ENCODE peak calls at places on chromosomes 11 and 22, in five cellular contexts. G is cardiac fibroblast, Z is fibroblast of mammary gland, N is endodermal cell, O is neural progenitor cell. M is an unnamed sample.

GRCh38 chr11:76880314-76880713 is 19.6 kb downstream of the ACER3 start:
- DNase-seq in Z (peak; percentile 12), G (no peak), O (no peak), N (no peak), M (no peak)

GRCh38 chr11:35605691-35606090 is 12.6 kb upstream of the FJX1 start:
- DNase-seq in Z (peak; percentile 90), G (no peak), N (no peak), O (peak; percentile 23), M (no peak)

GRCh38 chr11:65555693-65556231 is 2.4 kb downstream of the LTBP3 start:
- DNase-seq in Z (peak; percentile 93), O (no peak), G (peak; percentile 83), N (no peak), M (no peak)

GRCh38 chr11:116310215-116310614 is 462.6 kb downstream of the BUD13 start:
- DNase-seq in N (no peak), O (peak; percentile 17), Z (no peak), G (no peak), M (no peak)

GRCh38 chr11:15705886-15706285 is 591.2 kb downstream of the INSC start:
- DNase-seq in O (no peak), G (no peak), N (no peak), Z (no peak), M (no peak)

GRCh38 chr11:47236482-47236881 is 12.1 kb downstream of the ACP2 start:
- DNase-seq in G (peak; percentile 56), O (no peak), Z (peak; percentile 76), N (no peak), M (peak; percentile 37)

GRCh38 chr22:50599816-50600454 is 658 bp upstream of the MAPK8IP2 start:
- DNase-seq in Z (no peak), O (peak; percentile 88), G (peak; percentile 29), N (peak; percentile 91), M (no peak)

GRCh38 chr22:46224771-46225290 is 25.3 kb downstream of the CDPF1 start:
- DNase-seq in N (no peak), Z (no peak), G (no peak), O (no peak), M (no peak)

GRCh38 chr11:58958500-58958899 is 19.2 kb downstream of the GLYATL1 start:
- DNase-seq in O (peak; percentile 49), N (peak; percentile 75), G (peak; percentile 3), Z (peak; percentile 13), M (peak; percentile 18)

GRCh38 chr11:84465040-84465439 is 1162.1 kb downstream of the DLG2 start:
- DNase-seq in N (no peak), G (peak; percentile 13), O (no peak), Z (peak; percentile 18), M (no peak)

GRCh38 chr11:123304828-123305530 is 109.9 kb upstream of the CLMP start:
- DNase-seq in G (no peak), Z (no peak), O (peak; percentile 36), N (peak; percentile 75), M (no peak)
- TF ChIP-seq CTCF in G (peak; percentile 4), Z (no peak), O (peak; percentile 37), N (peak; percentile 73), M (no peak)

GRCh38 chr22:23241562-23242472 is 61.5 kb downstream of the BCR start:
- DNase-seq in Z (no peak), O (no peak), N (no peak), G (no peak), M (no peak)
- H3K4me3 ChIP-seq in Z (no peak overlapping the region), O (peak overlapping the region; percentile 42), N (peak overlapping the region; percentile 52), G (no peak overlapping the region), M (no peak overlapping the region)

DNA sequence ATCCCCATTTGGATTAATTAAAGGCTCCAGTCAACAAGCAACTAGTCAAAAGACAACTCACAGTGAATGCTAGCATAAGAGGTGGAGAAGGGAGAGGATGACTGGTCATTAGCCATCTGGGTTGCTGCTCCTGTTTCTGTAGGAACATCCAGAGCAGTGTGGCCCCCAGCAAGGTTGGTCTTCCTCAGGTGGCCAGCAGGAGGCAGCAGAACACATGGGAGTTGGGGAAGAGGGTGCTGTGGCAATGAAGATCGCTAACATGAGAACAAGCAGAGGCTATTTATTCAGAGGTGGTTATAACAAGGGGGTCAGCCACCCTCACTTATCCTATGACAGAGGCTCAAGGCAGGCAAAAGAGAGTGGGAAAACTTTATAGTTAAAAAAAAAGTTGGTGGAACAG is 21.3 kb downstream of the IZUMO1R start:
- DNase-seq in O (peak; percentile 73), G (peak; percentile 59), Z (peak; percentile 56), N (peak; percentile 97), M (peak; percentile 78)
- TF ChIP-seq CTCF in O (peak; percentile 77), G (peak; percentile 64), Z (peak; percentile 65), N (peak; percentile 93), M (peak; percentile 86)

DNA sequence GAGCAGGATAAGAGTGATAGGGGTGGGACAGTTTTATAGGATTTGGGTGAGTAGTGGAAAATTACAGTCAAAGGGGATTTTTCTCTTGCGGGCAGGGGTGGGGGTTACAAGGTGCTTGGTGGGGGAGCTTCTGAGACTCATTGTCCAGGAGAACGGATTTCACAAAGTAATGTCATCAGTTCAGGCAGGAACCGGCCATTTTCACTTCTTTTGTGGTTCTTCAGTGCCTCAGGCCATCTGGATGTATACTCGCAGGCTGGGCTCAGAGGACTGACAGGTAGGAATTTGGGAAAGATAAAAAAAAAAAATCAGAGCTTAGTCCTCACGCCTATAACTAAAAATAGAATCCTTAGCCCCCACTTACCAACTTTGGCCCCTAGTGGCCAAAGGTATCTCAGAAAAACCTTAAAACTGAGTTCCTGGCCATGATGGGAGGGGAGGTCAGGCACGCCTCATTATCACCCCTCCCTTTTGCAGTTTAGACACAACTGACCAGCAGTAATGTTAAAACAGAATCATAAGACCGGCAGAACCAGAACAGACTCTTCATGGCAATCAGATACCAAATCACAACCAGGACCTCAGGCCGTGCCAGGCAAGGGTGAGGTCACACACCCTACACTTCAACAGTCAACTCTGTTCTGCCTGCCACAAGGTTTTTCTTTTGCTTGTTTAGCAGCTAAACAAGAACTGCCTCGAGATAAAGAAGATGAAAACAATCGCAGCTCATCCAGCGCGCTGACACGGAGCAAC is 8.9 kb upstream of the APOBEC3G start:
- DNase-seq in G (no peak), O (no peak), Z (no peak), N (no peak), M (no peak)
- H3K4me3 ChIP-seq in G (no peak overlapping the region), O (no peak overlapping the region), Z (no peak overlapping the region), N (no peak overlapping the region), M (no peak overlapping the region)

DNA sequence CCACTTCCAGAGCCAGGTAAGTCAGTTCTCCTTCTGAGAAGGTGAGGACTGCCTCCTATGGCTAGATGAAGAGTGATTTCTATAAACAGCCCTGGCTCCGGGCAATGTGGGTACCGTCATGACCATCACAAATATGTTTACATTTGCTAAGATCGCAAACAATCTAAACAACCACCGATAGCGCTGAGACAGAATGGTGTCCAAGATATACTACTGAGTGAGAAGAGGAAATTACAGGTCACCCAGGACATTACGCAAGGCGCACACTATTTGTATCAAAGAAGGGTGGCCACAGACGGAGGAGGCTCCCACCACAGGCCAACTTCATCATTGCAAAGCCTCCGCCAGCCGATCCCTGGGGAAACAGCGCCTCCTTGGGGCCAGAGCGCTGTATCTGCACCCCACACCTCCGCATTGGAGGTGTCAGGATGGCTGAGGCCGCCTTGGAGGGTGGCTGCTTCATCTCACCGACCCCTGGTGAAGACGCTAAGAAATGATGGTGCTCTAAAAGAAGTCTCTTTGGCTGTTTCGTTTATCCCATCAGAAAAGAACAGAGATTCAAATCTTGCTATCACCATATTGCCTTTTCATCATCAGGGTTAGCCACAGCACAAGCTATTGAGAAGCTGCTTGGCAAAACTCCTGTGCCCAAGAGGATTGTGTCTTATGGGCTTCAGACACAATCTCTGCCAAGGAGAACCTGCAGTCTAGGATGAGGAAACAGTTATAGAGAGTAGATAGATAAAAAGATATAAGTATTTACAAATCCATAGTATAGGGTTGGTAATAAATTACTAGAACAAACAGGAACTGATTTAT is 12.3 kb upstream of the ASRGL1 start:
- DNase-seq in Z (peak; percentile 54), N (peak; percentile 95), O (peak; percentile 84), G (peak; percentile 76), M (peak; percentile 69)
- TF ChIP-seq CTCF in Z (peak; percentile 72), N (peak; percentile 98), O (peak; percentile 91), G (peak; percentile 96), M (peak; percentile 95)

GRCh38 chr11:119018074-119018938 is at the start of the genes RPS25 and TRAPPC4:
- DNase-seq in Z (peak; percentile 95), O (peak; percentile 96), G (peak; percentile 96), N (peak; percentile 97), M (peak; percentile 94)

GRCh38 chr11:119015054-119015611 is 3.0 kb downstream of the RPS25 start:
- DNase-seq in O (peak; percentile 19), G (no peak), N (peak; percentile 48), Z (no peak), M (no peak)

GRCh38 chr11:119019996-119020395 is 1.4 kb downstream of the TRAPPC4 start:
- DNase-seq in O (no peak), Z (no peak), N (no peak), G (no peak), M (no peak)

GRCh38 chr11:119014209-119014924 is 3.8 kb downstream of the RPS25 start:
- DNase-seq in O (no peak), N (no peak), G (no peak), Z (no peak), M (no peak)

GRCh38 chr11:119016216-119017009 is 1.7 kb downstream of the RPS25 start:
- DNase-seq in G (no peak), N (no peak), Z (no peak), O (no peak), M (no peak)
- H3K4me3 ChIP-seq in G (no peak overlapping the region), N (peak overlapping the region; percentile 99), Z (peak overlapping the region; percentile 98), O (peak overlapping the region; percentile 91), M (no peak overlapping the region)

DNA sequence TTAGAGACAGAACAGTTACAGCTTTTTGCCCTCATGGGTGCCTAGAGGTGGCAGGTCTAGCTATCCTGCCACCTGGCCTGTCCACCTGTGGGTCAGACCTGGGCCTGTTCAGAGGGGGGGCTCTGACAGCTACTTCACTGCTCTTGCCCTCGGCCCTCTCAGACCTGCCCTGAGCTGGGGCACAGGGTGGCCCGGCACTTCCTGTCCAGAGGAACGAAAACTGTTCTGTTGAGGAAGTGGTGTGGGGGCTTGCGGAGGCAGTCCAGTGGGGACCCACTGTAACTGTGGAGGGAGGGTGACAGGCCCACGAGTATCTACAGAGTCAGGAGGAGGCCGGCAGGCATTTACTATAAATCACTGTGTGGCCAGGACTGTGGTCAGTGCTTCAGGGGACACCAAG is 16.2 kb downstream of the TESMIN start:
- DNase-seq in N (peak; percentile 10), O (no peak), Z (no peak), G (no peak), M (no peak)
- TF ChIP-seq CTCF in N (no peak), O (no peak), Z (no peak), G (no peak), M (no peak)

DNA sequence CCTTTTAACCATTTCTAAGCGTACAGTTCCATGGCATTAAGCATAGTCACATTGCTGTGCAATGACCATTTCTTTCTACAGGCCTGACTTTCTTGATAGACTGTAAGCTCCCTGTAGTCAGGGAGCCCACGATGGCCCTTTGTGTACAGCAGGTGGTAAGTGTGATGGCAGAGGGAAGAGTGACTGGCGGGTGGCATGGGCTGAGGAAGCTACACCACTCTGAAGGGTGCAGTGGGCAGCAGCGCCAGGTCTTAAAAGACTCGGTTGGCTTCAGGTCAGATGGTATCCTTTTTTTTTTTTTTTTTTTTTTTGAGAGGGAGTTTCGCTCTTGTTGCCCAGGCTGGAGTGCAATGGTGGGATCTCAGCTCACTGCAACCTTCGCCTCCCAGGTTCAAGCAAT is 1.6 kb downstream of the PPM1F start:
- DNase-seq in G (no peak), Z (no peak), N (no peak), O (no peak), M (no peak)
- H3K4me3 ChIP-seq in G (no peak overlapping the region), Z (no peak overlapping the region), N (no peak overlapping the region), O (no peak overlapping the region), M (no peak overlapping the region)